ENCODE peak calls at places on chromosomes 16 and 17, in five cellular contexts. T is H9, V is naive B cell, C is LHCN-M2, I is RWPE1. W is an unnamed sample.

GRCh38 chr16:16017812-16018211 is 68.4 kb downstream of the ABCC1 start:
- DNase-seq in I (no peak), C (no peak), T (no peak), V (no peak), W (no peak)

GRCh38 chr17:38738007-38738662 is 8.0 kb downstream of the CISD3 start:
- DNase-seq in C (no peak), V (no peak), I (no peak), T (no peak), W (no peak)

GRCh38 chr16:16861546-16861945 is 482.6 kb downstream of the NPIPA7 start:
- DNase-seq in C (peak; percentile 1), I (peak; percentile 34), V (peak; percentile 42), T (peak; percentile 56), W (peak; percentile 11)

GRCh38 chr16:2609827-2610470 is 72.1 kb downstream of the PDPK1 start:
- DNase-seq in T (no peak), C (no peak), V (no peak), I (no peak), W (no peak)

GRCh38 chr17:35046740-35047283 is 16.7 kb downstream of the RFFL start:
- DNase-seq in I (peak; percentile 32), T (no peak), V (no peak), C (peak; percentile 78), W (no peak)

GRCh38 chr16:79436885-79437284 is 163.7 kb downstream of the MAF start:
- DNase-seq in V (no peak), I (no peak), C (no peak), T (no peak), W (no peak)

GRCh38 chr16:48054881-48055601 is 100.8 kb downstream of the ABCC12 start:
- DNase-seq in C (peak; percentile 39), I (peak; percentile 63), T (peak; percentile 73), V (peak; percentile 14), W (peak; percentile 23)

GRCh38 chr16:670485-671352 is 2.8 kb downstream of the RHOT2 start:
- DNase-seq in T (no peak), C (no peak), I (no peak), V (no peak), W (no peak)

GRCh38 chr17:79574656-79575055 is 36.2 kb downstream of the RBFOX3 start:
- DNase-seq in V (no peak), T (no peak), I (no peak), C (no peak), W (no peak)

GRCh38 chr16:2856061-2856670 is 1.8 kb downstream of the PRSS22 start:
- DNase-seq in I (peak; percentile 64), T (peak; percentile 80), V (no peak), C (no peak), W (peak; percentile 60)

GRCh38 chr17:19018600-19018950 is 14.0 kb upstream of the FAM83G start:
- DNase-seq in T (no peak), V (no peak), I (no peak), C (no peak), W (no peak)

GRCh38 chr17:22277595-22277994 is 585.3 kb downstream of the KCNJ18 start:
- DNase-seq in V (no peak), I (no peak), C (no peak), T (no peak), W (no peak)

GRCh38 chr16:72312862-72313261 is 140.9 kb upstream of the PMFBP1 start:
- DNase-seq in T (no peak), V (no peak), I (no peak), C (no peak), W (no peak)

GRCh38 chr16:16041196-16041892 is 91.9 kb downstream of the ABCC1 start:
- DNase-seq in C (no peak), V (no peak), I (no peak), T (peak; percentile 71), W (no peak)

GRCh38 chr17:8048736-8049135 is 9.9 kb downstream of the ALOX15B start:
- DNase-seq in I (no peak), T (no peak), V (no peak), C (no peak), W (no peak)

GRCh38 chr16:84340305-84341040 is 27.9 kb upstream of the ATP2C2 start:
- DNase-seq in C (no peak), T (no peak), V (no peak), I (peak; percentile 66), W (no peak)

GRCh38 chr16:10013364-10013763 is 168.9 kb downstream of the GRIN2A start:
- DNase-seq in C (no peak), V (no peak), I (no peak), T (no peak), W (no peak)

GRCh38 chr17:40884708-40885512 is at the start of gene KRT20:
- DNase-seq in C (no peak), I (peak; percentile 11), V (no peak), T (no peak), W (no peak)

GRCh38 chr16:66569131-66569530 is 2.9 kb downstream of the CMTM1 start:
- DNase-seq in I (no peak), T (no peak), V (no peak), C (peak; percentile 31), W (no peak)

GRCh38 chr16:87864331-87864989 is 4.8 kb downstream of the SLC7A5 start:
- DNase-seq in T (no peak), I (no peak), C (peak; percentile 30), V (no peak), W (no peak)

GRCh38 chr16:28931801-28932225 is at the start of gene CD19:
- DNase-seq in I (no peak), T (no peak), V (peak; percentile 63), C (no peak), W (no peak)

GRCh38 chr17:41428591-41429326 is 4.4 kb upstream of the KRT37 start:
- DNase-seq in C (no peak), V (no peak), I (no peak), T (no peak), W (no peak)

GRCh38 chr17:72496461-72496860 is 375.6 kb downstream of the SOX9 start:
- DNase-seq in C (no peak), V (no peak), I (no peak), T (no peak), W (no peak)

GRCh38 chr16:20166531-20167235 is 93.0 kb upstream of the GPR139 start:
- DNase-seq in I (no peak), V (no peak), T (no peak), C (peak; percentile 83), W (peak; percentile 88)

GRCh38 chr16:34802396-34802795 is 1343.0 kb downstream of the TP53TG3F start:
- DNase-seq in C (no peak), T (no peak), V (no peak), I (no peak), W (no peak)

GRCh38 chr17:77734371-77735050 is 224.0 kb upstream of the TNRC6C start:
- DNase-seq in T (peak; percentile 83), I (peak; percentile 62), V (no peak), C (peak; percentile 4), W (no peak)

GRCh38 chr16:31157136-31157535 is 7.3 kb upstream of the PRSS36 start:
- DNase-seq in T (no peak), C (no peak), V (no peak), I (no peak), W (no peak)